ENCODE peak calls at places on chromosome 21, in four cellular contexts. One of them, this sample, is unnamed.

GRCh38 chr21:35275776-35276175 is 226.7 kb upstream of the RUNX1 start:
- DNase-seq in K562: no peak
- DNase-seq in WTC11: no peak
- DNase-seq in GM12878: no peak
- DNase-seq in this sample: no peak

GRCh38 chr21:29299906-29300546 is 1.3 kb downstream of the BACH1 start:
- DNase-seq in K562: peak
- DNase-seq in GM12878: peak
- DNase-seq in WTC11: no peak
- DNase-seq in this sample: peak

GRCh38 chr21:34900376-34900775 is 148.7 kb downstream of the RUNX1 start:
- DNase-seq in GM12878: no peak
- DNase-seq in WTC11: no peak
- DNase-seq in K562: no peak
- DNase-seq in this sample: no peak

GRCh38 chr21:25636727-25637126 is 2.3 kb upstream of the JAM2 start:
- DNase-seq in WTC11: no peak
- DNase-seq in GM12878: no peak
- DNase-seq in K562: no peak
- DNase-seq in this sample: no peak

GRCh38 chr21:41366522-41367151 is 4.8 kb downstream of the MX2 start:
- DNase-seq in K562: peak
- DNase-seq in GM12878: peak
- DNase-seq in WTC11: no peak
- DNase-seq in this sample: no peak

GRCh38 chr21:31730687-31731111 is 1.2 kb downstream of the SCAF4 start:
- DNase-seq in WTC11: peak
- DNase-seq in GM12878: no peak
- DNase-seq in K562: peak
- DNase-seq in this sample: no peak

GRCh38 chr21:38433516-38433915 is 64.8 kb downstream of the ERG start:
- DNase-seq in GM12878: no peak
- DNase-seq in K562: no peak
- DNase-seq in WTC11: no peak
- DNase-seq in this sample: no peak

GRCh38 chr21:26934383-26934782 is 32.5 kb downstream of the ADAMTS5 start:
- DNase-seq in WTC11: no peak
- DNase-seq in GM12878: no peak
- DNase-seq in K562: no peak
- DNase-seq in this sample: no peak

GRCh38 chr21:21631961-21632360 is 633.8 kb downstream of the NCAM2 start:
- DNase-seq in GM12878: no peak
- DNase-seq in WTC11: no peak
- DNase-seq in K562: no peak
- DNase-seq in this sample: no peak

GRCh38 chr21:17539323-17539722 is 26.5 kb downstream of the CXADR start:
- DNase-seq in K562: no peak
- DNase-seq in GM12878: no peak
- DNase-seq in WTC11: no peak
- DNase-seq in this sample: no peak

GRCh38 chr21:25456672-25457071 is 150.6 kb downstream of the MRPL39 start:
- DNase-seq in K562: no peak
- DNase-seq in GM12878: peak
- DNase-seq in WTC11: no peak
- DNase-seq in this sample: no peak

GRCh38 chr21:37364722-37365121 is 1.9 kb upstream of the DYRK1A start:
- DNase-seq in K562: peak
- DNase-seq in WTC11: no peak
- DNase-seq in GM12878: no peak
- DNase-seq in this sample: no peak

GRCh38 chr21:37045139-37045538 is 27.7 kb downstream of the PIGP start:
- DNase-seq in WTC11: no peak
- DNase-seq in GM12878: no peak
- DNase-seq in K562: no peak
- DNase-seq in this sample: no peak

GRCh38 chr21:36478207-36478701 is 1.7 kb downstream of the CLDN14 start:
- DNase-seq in WTC11: no peak
- DNase-seq in GM12878: no peak
- DNase-seq in K562: no peak
- DNase-seq in this sample: no peak

GRCh38 chr21:14120091-14120734 is 90.5 kb downstream of the LIPI start:
- DNase-seq in K562: peak
- DNase-seq in WTC11: peak
- DNase-seq in GM12878: peak
- DNase-seq in this sample: peak

GRCh38 chr21:34986561-34987533 is 62.3 kb downstream of the RUNX1 start:
- DNase-seq in K562: no peak
- DNase-seq in WTC11: no peak
- DNase-seq in GM12878: peak
- DNase-seq in this sample: no peak

GRCh38 chr21:31616216-31616615 is 43.3 kb upstream of the SOD1 start:
- DNase-seq in K562: no peak
- DNase-seq in GM12878: no peak
- DNase-seq in WTC11: no peak
- DNase-seq in this sample: no peak

GRCh38 chr21:38027901-38028300 is 111.6 kb upstream of the KCNJ6 start:
- DNase-seq in GM12878: no peak
- DNase-seq in K562: peak
- DNase-seq in WTC11: no peak
- DNase-seq in this sample: no peak

GRCh38 chr21:39674794-39675193 is 62.1 kb downstream of the B3GALT5 start:
- DNase-seq in WTC11: no peak
- DNase-seq in K562: no peak
- DNase-seq in GM12878: no peak
- DNase-seq in this sample: no peak

GRCh38 chr21:41583274-41583790 is 75.4 kb upstream of the TMPRSS2 start:
- DNase-seq in K562: no peak
- DNase-seq in WTC11: no peak
- DNase-seq in GM12878: no peak
- DNase-seq in this sample: no peak

GRCh38 chr21:38725196-38726157 is 80.3 kb upstream of the ETS2 start:
- DNase-seq in GM12878: no peak
- DNase-seq in K562: no peak
- DNase-seq in WTC11: no peak
- DNase-seq in this sample: no peak

GRCh38 chr21:25220169-25220568 is 387.1 kb downstream of the MRPL39 start:
- DNase-seq in GM12878: no peak
- DNase-seq in WTC11: no peak
- DNase-seq in K562: no peak
- DNase-seq in this sample: no peak

GRCh38 chr21:37278199-37278598 is 11.1 kb upstream of the VPS26C start:
- DNase-seq in K562: no peak
- DNase-seq in GM12878: no peak
- DNase-seq in WTC11: no peak
- DNase-seq in this sample: no peak

GRCh38 chr21:31623664-31624063 is 35.8 kb upstream of the SOD1 start:
- DNase-seq in K562: peak
- DNase-seq in GM12878: no peak
- DNase-seq in WTC11: no peak
- DNase-seq in this sample: no peak

GRCh38 chr21:39633770-39634181 is 21.0 kb downstream of the B3GALT5 start:
- DNase-seq in GM12878: no peak
- DNase-seq in WTC11: no peak
- DNase-seq in K562: no peak
- DNase-seq in this sample: no peak

GRCh38 chr21:45548711-45549491 is 6.7 kb upstream of the SLC19A1 start:
- DNase-seq in WTC11: no peak
- DNase-seq in GM12878: no peak
- DNase-seq in K562: no peak
- DNase-seq in this sample: no peak
- TF ChIP-seq USF1 in WTC11: no peak
- TF ChIP-seq USF1 in GM12878: no peak
- TF ChIP-seq USF1 in K562: no peak
- TF ChIP-seq USF1 in this sample: no peak

GRCh38 chr21:16264314-16264713 is 534.5 kb downstream of the USP25 start:
- DNase-seq in GM12878: no peak
- DNase-seq in K562: no peak
- DNase-seq in WTC11: no peak
- DNase-seq in this sample: no peak
- TF ChIP-seq USF1 in GM12878: no peak
- TF ChIP-seq USF1 in K562: no peak
- TF ChIP-seq USF1 in WTC11: no peak
- TF ChIP-seq USF1 in this sample: no peak

DNA sequence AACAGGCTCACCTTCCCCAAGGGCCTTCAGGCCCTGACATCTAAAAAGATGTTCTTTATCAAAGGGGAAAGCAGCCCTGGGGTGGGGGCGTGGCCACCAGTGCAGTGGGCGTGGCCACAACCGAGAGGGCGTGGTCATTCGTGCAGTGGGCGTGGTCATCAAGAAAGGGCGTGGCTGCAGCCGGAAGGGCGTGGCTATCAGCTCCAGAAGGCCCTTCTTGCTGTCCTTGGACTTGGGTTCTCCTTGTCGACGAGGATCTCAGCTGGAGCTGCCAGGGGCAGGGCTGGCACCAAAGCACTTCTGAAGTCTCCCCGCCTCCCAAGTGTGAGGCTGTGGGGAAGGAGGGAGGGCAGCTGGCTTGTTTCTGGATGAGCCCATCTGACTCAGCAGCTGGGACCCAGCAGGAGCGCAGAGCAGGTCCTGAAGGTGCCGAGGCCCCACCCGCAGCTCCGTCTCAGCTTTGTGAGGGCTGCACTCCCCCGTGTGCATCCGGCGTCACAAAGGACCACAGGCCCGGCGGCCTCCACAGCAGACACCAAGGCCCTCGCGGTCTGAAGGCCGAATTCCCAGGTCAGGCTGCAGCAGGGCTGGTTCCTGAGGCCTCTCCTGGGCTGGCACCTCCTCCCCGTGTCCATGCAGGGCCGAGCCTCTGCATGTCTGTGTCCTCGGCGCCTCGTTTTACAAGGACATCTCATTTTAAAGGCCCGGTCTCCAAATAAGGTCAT is 12.8 kb downstream of the PDE9A start:
- DNase-seq in K562: peak
- DNase-seq in WTC11: peak
- DNase-seq in GM12878: no peak
- DNase-seq in this sample: peak
- TF ChIP-seq USF1 in K562: peak
- TF ChIP-seq USF1 in WTC11: no peak
- TF ChIP-seq USF1 in GM12878: no peak
- TF ChIP-seq USF1 in this sample: no peak

GRCh38 chr21:45930792-45931191 is 50.8 kb upstream of the COL6A1 start:
- DNase-seq in GM12878: no peak
- DNase-seq in K562: no peak
- DNase-seq in WTC11: no peak
- DNase-seq in this sample: no peak
- TF ChIP-seq USF1 in GM12878: no peak
- TF ChIP-seq USF1 in K562: no peak
- TF ChIP-seq USF1 in WTC11: no peak
- TF ChIP-seq USF1 in this sample: no peak

DNA sequence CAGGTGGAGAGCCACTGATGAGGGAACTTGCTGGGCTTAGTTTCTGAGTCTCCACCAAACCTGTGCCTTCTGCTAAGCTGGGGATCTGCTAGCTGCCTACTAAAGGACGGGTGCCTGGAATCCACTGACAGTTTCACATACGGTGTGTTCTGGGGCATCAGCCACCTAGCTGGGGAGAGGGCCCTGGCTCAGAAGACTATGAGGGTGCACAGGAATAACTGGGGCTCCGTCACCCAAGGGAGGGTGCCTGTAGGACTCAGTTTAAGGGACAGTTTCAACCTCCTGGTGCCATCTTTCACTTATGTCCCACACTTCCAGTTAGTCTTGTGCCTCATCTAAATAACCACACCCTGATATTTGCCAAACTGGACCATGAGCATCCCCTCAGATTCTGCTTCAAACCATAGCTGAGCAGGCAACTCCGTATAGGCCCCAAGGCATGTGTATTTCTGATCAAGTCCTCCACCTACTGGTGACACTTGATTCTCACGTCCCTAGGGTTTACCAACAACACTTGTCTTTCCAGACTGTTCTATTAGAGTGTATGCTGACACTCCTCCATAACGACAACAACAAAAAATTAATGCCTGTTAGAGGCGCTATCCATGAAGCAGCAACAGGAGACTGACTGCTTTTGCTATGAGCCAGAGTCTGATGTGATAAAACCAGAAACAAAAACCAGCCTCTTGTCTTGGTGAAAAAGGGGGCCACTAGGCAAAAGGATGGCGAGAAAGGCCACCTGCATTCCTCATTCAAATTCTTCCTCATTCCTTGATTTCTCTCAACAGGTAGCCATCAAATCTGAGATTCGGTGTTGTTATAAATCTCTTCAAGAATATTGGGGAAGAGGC is 55.0 kb upstream of the PAXBP1 start:
- DNase-seq in GM12878: peak
- DNase-seq in WTC11: peak
- DNase-seq in K562: peak
- DNase-seq in this sample: peak
- TF ChIP-seq USF1 in GM12878: no peak
- TF ChIP-seq USF1 in WTC11: no peak
- TF ChIP-seq USF1 in K562: no peak
- TF ChIP-seq USF1 in this sample: no peak

GRCh38 chr21:33578959-33579542 is 9.4 kb downstream of the DONSON start:
- DNase-seq in GM12878: no peak
- DNase-seq in WTC11: no peak
- DNase-seq in K562: no peak
- DNase-seq in this sample: no peak
- TF ChIP-seq USF1 in GM12878: no peak
- TF ChIP-seq USF1 in WTC11: no peak
- TF ChIP-seq USF1 in K562: no peak
- TF ChIP-seq USF1 in this sample: no peak

GRCh38 chr21:33478858-33479678 is 706 bp downstream of the TMEM50B start:
- DNase-seq in K562: peak
- DNase-seq in WTC11: peak
- DNase-seq in GM12878: no peak
- DNase-seq in this sample: peak
- TF ChIP-seq USF1 in K562: no peak
- TF ChIP-seq USF1 in WTC11: no peak
- TF ChIP-seq USF1 in GM12878: no peak
- TF ChIP-seq USF1 in this sample: no peak

DNA sequence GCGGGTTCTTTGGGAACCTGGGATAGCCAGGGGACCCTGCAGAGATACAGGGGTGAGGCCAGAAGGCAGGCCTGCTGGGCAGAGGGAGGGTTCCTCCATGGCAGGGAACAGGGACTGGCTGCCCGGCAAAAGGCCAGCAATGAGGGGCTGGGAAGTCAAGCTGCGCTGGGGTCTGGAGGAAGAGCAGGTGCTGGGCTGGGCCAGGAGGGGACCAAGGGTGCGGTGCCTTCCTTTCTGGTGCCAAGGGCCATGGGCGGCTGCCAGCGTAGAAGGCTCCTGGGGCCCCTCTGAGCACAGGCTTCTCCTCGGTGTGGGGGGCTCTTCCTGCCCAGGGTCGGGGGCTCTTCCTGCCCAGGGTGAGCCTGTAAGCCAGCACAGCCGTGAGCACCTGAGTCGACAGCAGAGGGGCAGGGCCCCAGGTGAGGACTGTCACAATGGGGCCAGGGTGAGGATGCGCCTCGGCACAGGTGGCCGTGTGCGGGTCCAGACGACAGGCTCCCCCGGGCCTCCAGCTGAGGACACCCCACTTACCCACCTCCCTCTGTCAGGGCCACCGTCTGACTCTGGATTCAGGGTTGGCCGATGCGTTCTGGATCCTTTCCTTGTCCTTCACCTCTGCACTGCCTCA is 10.6 kb upstream of the DNMT3L start:
- DNase-seq in K562: no peak
- DNase-seq in GM12878: no peak
- DNase-seq in WTC11: no peak
- DNase-seq in this sample: no peak
- TF ChIP-seq USF1 in K562: no peak
- TF ChIP-seq USF1 in GM12878: no peak
- TF ChIP-seq USF1 in WTC11: no peak
- TF ChIP-seq USF1 in this sample: no peak